ENCODE peak calls at places on chromosomes 13 and 19, in nine cellular contexts. One of them, this sample, is unnamed.
A peak's percentile ranks its signal among the peaks of the same experiment; 100 is the strongest.

GRCh38 chr13:37443538-37443937 is 155.0 kb downstream of the POSTN start:
- DNase-seq in natural killer cell treated with Interleukin-12 subunit alpha and Interleukin-12 subunit beta and Interleukin-15 and Interleukin-18, amount 100 ng/mL, for 72 hours: no peak
- DNase-seq in T-helper 1 cell: no peak
- DNase-seq in pons: no peak
- DNase-seq in NB4: no peak
- DNase-seq in left cardiac atrium: no peak
- DNase-seq in stimulated activated CD8-positive, alpha-beta memory T cell treated with anti-CD3 and anti-CD28 coated beads, Interleukin-15, amount 100 ng/mL, for 4 hours: no peak
- DNase-seq in stimulated activated CD4-positive, alpha-beta T cell treated with anti-CD3 and anti-CD28 coated beads, Interleukin-4, amount 100 ng/mL, for 1 hour: no peak
- DNase-seq in hippocampal formation: no peak
- DNase-seq in this sample: no peak

GRCh38 chr19:46291829-46292228 is 5.0 kb upstream of the HIF3A start:
- DNase-seq in natural killer cell treated with Interleukin-12 subunit alpha and Interleukin-12 subunit beta and Interleukin-15 and Interleukin-18, amount 100 ng/mL, for 72 hours: no peak
- DNase-seq in T-helper 1 cell: no peak
- DNase-seq in pons: no peak
- DNase-seq in NB4: no peak
- DNase-seq in left cardiac atrium: no peak
- DNase-seq in stimulated activated CD8-positive, alpha-beta memory T cell treated with anti-CD3 and anti-CD28 coated beads, Interleukin-15, amount 100 ng/mL, for 4 hours: no peak
- DNase-seq in stimulated activated CD4-positive, alpha-beta T cell treated with anti-CD3 and anti-CD28 coated beads, Interleukin-4, amount 100 ng/mL, for 1 hour: no peak
- DNase-seq in hippocampal formation: no peak
- DNase-seq in this sample: no peak

GRCh38 chr13:99442273-99442895 is 58.9 kb upstream of the TM9SF2 start:
- DNase-seq in natural killer cell treated with Interleukin-12 subunit alpha and Interleukin-12 subunit beta and Interleukin-15 and Interleukin-18, amount 100 ng/mL, for 72 hours: peak; percentile 78
- DNase-seq in T-helper 1 cell: peak; percentile 60
- DNase-seq in pons: peak; percentile 37
- DNase-seq in NB4: peak; percentile 69
- DNase-seq in left cardiac atrium: no peak
- DNase-seq in stimulated activated CD8-positive, alpha-beta memory T cell treated with anti-CD3 and anti-CD28 coated beads, Interleukin-15, amount 100 ng/mL, for 4 hours: peak; percentile 30
- DNase-seq in stimulated activated CD4-positive, alpha-beta T cell treated with anti-CD3 and anti-CD28 coated beads, Interleukin-4, amount 100 ng/mL, for 1 hour: no peak
- DNase-seq in hippocampal formation: peak; percentile 32
- DNase-seq in this sample: no peak

GRCh38 chr13:33251131-33251629 is 34.4 kb downstream of the STARD13 start:
- DNase-seq in natural killer cell treated with Interleukin-12 subunit alpha and Interleukin-12 subunit beta and Interleukin-15 and Interleukin-18, amount 100 ng/mL, for 72 hours: no peak
- DNase-seq in T-helper 1 cell: no peak
- DNase-seq in pons: peak; percentile 69
- DNase-seq in NB4: no peak
- DNase-seq in left cardiac atrium: peak; percentile 35
- DNase-seq in stimulated activated CD8-positive, alpha-beta memory T cell treated with anti-CD3 and anti-CD28 coated beads, Interleukin-15, amount 100 ng/mL, for 4 hours: no peak
- DNase-seq in stimulated activated CD4-positive, alpha-beta T cell treated with anti-CD3 and anti-CD28 coated beads, Interleukin-4, amount 100 ng/mL, for 1 hour: no peak
- DNase-seq in hippocampal formation: no peak
- DNase-seq in this sample: peak; percentile 3

GRCh38 chr19:12800873-12801465 is 631 bp downstream of the PRDX2 start:
- DNase-seq in natural killer cell treated with Interleukin-12 subunit alpha and Interleukin-12 subunit beta and Interleukin-15 and Interleukin-18, amount 100 ng/mL, for 72 hours: no peak
- DNase-seq in T-helper 1 cell: no peak
- DNase-seq in pons: no peak
- DNase-seq in NB4: peak; percentile 38
- DNase-seq in left cardiac atrium: peak; percentile 46
- DNase-seq in stimulated activated CD8-positive, alpha-beta memory T cell treated with anti-CD3 and anti-CD28 coated beads, Interleukin-15, amount 100 ng/mL, for 4 hours: no peak
- DNase-seq in stimulated activated CD4-positive, alpha-beta T cell treated with anti-CD3 and anti-CD28 coated beads, Interleukin-4, amount 100 ng/mL, for 1 hour: no peak
- DNase-seq in hippocampal formation: no peak
- DNase-seq in this sample: no peak

GRCh38 chr19:33771308-33772101 is 25.2 kb upstream of the KCTD15 start:
- DNase-seq in natural killer cell treated with Interleukin-12 subunit alpha and Interleukin-12 subunit beta and Interleukin-15 and Interleukin-18, amount 100 ng/mL, for 72 hours: no peak
- DNase-seq in T-helper 1 cell: peak; percentile 42
- DNase-seq in pons: peak; percentile 58
- DNase-seq in NB4: peak; percentile 65
- DNase-seq in left cardiac atrium: peak; percentile 76
- DNase-seq in stimulated activated CD8-positive, alpha-beta memory T cell treated with anti-CD3 and anti-CD28 coated beads, Interleukin-15, amount 100 ng/mL, for 4 hours: no peak
- DNase-seq in stimulated activated CD4-positive, alpha-beta T cell treated with anti-CD3 and anti-CD28 coated beads, Interleukin-4, amount 100 ng/mL, for 1 hour: peak; percentile 65
- DNase-seq in hippocampal formation: peak; percentile 10
- DNase-seq in this sample: peak; percentile 60

GRCh38 chr13:59673301-59673700 is 490.4 kb downstream of the DIAPH3 start:
- DNase-seq in natural killer cell treated with Interleukin-12 subunit alpha and Interleukin-12 subunit beta and Interleukin-15 and Interleukin-18, amount 100 ng/mL, for 72 hours: no peak
- DNase-seq in T-helper 1 cell: no peak
- DNase-seq in pons: no peak
- DNase-seq in NB4: no peak
- DNase-seq in left cardiac atrium: no peak
- DNase-seq in stimulated activated CD8-positive, alpha-beta memory T cell treated with anti-CD3 and anti-CD28 coated beads, Interleukin-15, amount 100 ng/mL, for 4 hours: no peak
- DNase-seq in stimulated activated CD4-positive, alpha-beta T cell treated with anti-CD3 and anti-CD28 coated beads, Interleukin-4, amount 100 ng/mL, for 1 hour: no peak
- DNase-seq in hippocampal formation: no peak
- DNase-seq in this sample: no peak

GRCh38 chr19:4559569-4559968 is at the start of gene SEMA6B:
- DNase-seq in natural killer cell treated with Interleukin-12 subunit alpha and Interleukin-12 subunit beta and Interleukin-15 and Interleukin-18, amount 100 ng/mL, for 72 hours: no peak
- DNase-seq in T-helper 1 cell: no peak
- DNase-seq in pons: peak; percentile 55
- DNase-seq in NB4: no peak
- DNase-seq in left cardiac atrium: peak; percentile 76
- DNase-seq in stimulated activated CD8-positive, alpha-beta memory T cell treated with anti-CD3 and anti-CD28 coated beads, Interleukin-15, amount 100 ng/mL, for 4 hours: no peak
- DNase-seq in stimulated activated CD4-positive, alpha-beta T cell treated with anti-CD3 and anti-CD28 coated beads, Interleukin-4, amount 100 ng/mL, for 1 hour: no peak
- DNase-seq in hippocampal formation: no peak
- DNase-seq in this sample: no peak

GRCh38 chr19:54903303-54903702 is 2.6 kb upstream of the NCR1 start:
- DNase-seq in natural killer cell treated with Interleukin-12 subunit alpha and Interleukin-12 subunit beta and Interleukin-15 and Interleukin-18, amount 100 ng/mL, for 72 hours: no peak
- DNase-seq in T-helper 1 cell: no peak
- DNase-seq in pons: no peak
- DNase-seq in NB4: no peak
- DNase-seq in left cardiac atrium: no peak
- DNase-seq in stimulated activated CD8-positive, alpha-beta memory T cell treated with anti-CD3 and anti-CD28 coated beads, Interleukin-15, amount 100 ng/mL, for 4 hours: no peak
- DNase-seq in stimulated activated CD4-positive, alpha-beta T cell treated with anti-CD3 and anti-CD28 coated beads, Interleukin-4, amount 100 ng/mL, for 1 hour: no peak
- DNase-seq in hippocampal formation: no peak
- DNase-seq in this sample: no peak

GRCh38 chr19:13103961-13104847 is 1.5 kb upstream of the LYL1 start:
- DNase-seq in natural killer cell treated with Interleukin-12 subunit alpha and Interleukin-12 subunit beta and Interleukin-15 and Interleukin-18, amount 100 ng/mL, for 72 hours: peak; percentile 81
- DNase-seq in T-helper 1 cell: peak; percentile 70
- DNase-seq in pons: no peak
- DNase-seq in NB4: peak; percentile 82
- DNase-seq in left cardiac atrium: peak; percentile 85
- DNase-seq in stimulated activated CD8-positive, alpha-beta memory T cell treated with anti-CD3 and anti-CD28 coated beads, Interleukin-15, amount 100 ng/mL, for 4 hours: no peak
- DNase-seq in stimulated activated CD4-positive, alpha-beta T cell treated with anti-CD3 and anti-CD28 coated beads, Interleukin-4, amount 100 ng/mL, for 1 hour: peak; percentile 74
- DNase-seq in hippocampal formation: no peak
- DNase-seq in this sample: no peak

GRCh38 chr19:40921005-40921897 is 39.2 kb upstream of the CYP2A7 start:
- DNase-seq in natural killer cell treated with Interleukin-12 subunit alpha and Interleukin-12 subunit beta and Interleukin-15 and Interleukin-18, amount 100 ng/mL, for 72 hours: no peak
- DNase-seq in T-helper 1 cell: no peak
- DNase-seq in pons: no peak
- DNase-seq in NB4: no peak
- DNase-seq in left cardiac atrium: no peak
- DNase-seq in stimulated activated CD8-positive, alpha-beta memory T cell treated with anti-CD3 and anti-CD28 coated beads, Interleukin-15, amount 100 ng/mL, for 4 hours: no peak
- DNase-seq in stimulated activated CD4-positive, alpha-beta T cell treated with anti-CD3 and anti-CD28 coated beads, Interleukin-4, amount 100 ng/mL, for 1 hour: no peak
- DNase-seq in hippocampal formation: no peak
- DNase-seq in this sample: peak; percentile 80

GRCh38 chr13:99018418-99019180 is 40.7 kb upstream of the DOCK9 start:
- DNase-seq in natural killer cell treated with Interleukin-12 subunit alpha and Interleukin-12 subunit beta and Interleukin-15 and Interleukin-18, amount 100 ng/mL, for 72 hours: no peak
- DNase-seq in T-helper 1 cell: no peak
- DNase-seq in pons: no peak
- DNase-seq in NB4: no peak
- DNase-seq in left cardiac atrium: no peak
- DNase-seq in stimulated activated CD8-positive, alpha-beta memory T cell treated with anti-CD3 and anti-CD28 coated beads, Interleukin-15, amount 100 ng/mL, for 4 hours: no peak
- DNase-seq in stimulated activated CD4-positive, alpha-beta T cell treated with anti-CD3 and anti-CD28 coated beads, Interleukin-4, amount 100 ng/mL, for 1 hour: no peak
- DNase-seq in hippocampal formation: no peak
- DNase-seq in this sample: no peak

GRCh38 chr13:54305377-54305776 is 1276.8 kb downstream of the OLFM4 start:
- DNase-seq in natural killer cell treated with Interleukin-12 subunit alpha and Interleukin-12 subunit beta and Interleukin-15 and Interleukin-18, amount 100 ng/mL, for 72 hours: no peak
- DNase-seq in T-helper 1 cell: no peak
- DNase-seq in pons: no peak
- DNase-seq in NB4: no peak
- DNase-seq in left cardiac atrium: no peak
- DNase-seq in stimulated activated CD8-positive, alpha-beta memory T cell treated with anti-CD3 and anti-CD28 coated beads, Interleukin-15, amount 100 ng/mL, for 4 hours: no peak
- DNase-seq in stimulated activated CD4-positive, alpha-beta T cell treated with anti-CD3 and anti-CD28 coated beads, Interleukin-4, amount 100 ng/mL, for 1 hour: no peak
- DNase-seq in hippocampal formation: no peak
- DNase-seq in this sample: no peak

GRCh38 chr13:45119469-45119989 is 781 bp upstream of the GTF2F2 start:
- DNase-seq in natural killer cell treated with Interleukin-12 subunit alpha and Interleukin-12 subunit beta and Interleukin-15 and Interleukin-18, amount 100 ng/mL, for 72 hours: no peak
- DNase-seq in T-helper 1 cell: peak; percentile 53
- DNase-seq in pons: peak; percentile 51
- DNase-seq in NB4: peak; percentile 61
- DNase-seq in left cardiac atrium: no peak
- DNase-seq in stimulated activated CD8-positive, alpha-beta memory T cell treated with anti-CD3 and anti-CD28 coated beads, Interleukin-15, amount 100 ng/mL, for 4 hours: peak; percentile 32
- DNase-seq in stimulated activated CD4-positive, alpha-beta T cell treated with anti-CD3 and anti-CD28 coated beads, Interleukin-4, amount 100 ng/mL, for 1 hour: peak; percentile 42
- DNase-seq in hippocampal formation: no peak
- DNase-seq in this sample: no peak

GRCh38 chr13:113454936-113455335 is 1.6 kb upstream of the ADPRHL1 start:
- DNase-seq in natural killer cell treated with Interleukin-12 subunit alpha and Interleukin-12 subunit beta and Interleukin-15 and Interleukin-18, amount 100 ng/mL, for 72 hours: no peak
- DNase-seq in T-helper 1 cell: no peak
- DNase-seq in pons: no peak
- DNase-seq in NB4: no peak
- DNase-seq in left cardiac atrium: no peak
- DNase-seq in stimulated activated CD8-positive, alpha-beta memory T cell treated with anti-CD3 and anti-CD28 coated beads, Interleukin-15, amount 100 ng/mL, for 4 hours: no peak
- DNase-seq in stimulated activated CD4-positive, alpha-beta T cell treated with anti-CD3 and anti-CD28 coated beads, Interleukin-4, amount 100 ng/mL, for 1 hour: no peak
- DNase-seq in hippocampal formation: no peak
- DNase-seq in this sample: no peak

GRCh38 chr19:16888629-16889371 is at the start of gene F2RL3:
- DNase-seq in natural killer cell treated with Interleukin-12 subunit alpha and Interleukin-12 subunit beta and Interleukin-15 and Interleukin-18, amount 100 ng/mL, for 72 hours: peak; percentile 80
- DNase-seq in T-helper 1 cell: peak; percentile 32
- DNase-seq in pons: no peak
- DNase-seq in NB4: peak; percentile 96
- DNase-seq in left cardiac atrium: peak; percentile 72
- DNase-seq in stimulated activated CD8-positive, alpha-beta memory T cell treated with anti-CD3 and anti-CD28 coated beads, Interleukin-15, amount 100 ng/mL, for 4 hours: no peak
- DNase-seq in stimulated activated CD4-positive, alpha-beta T cell treated with anti-CD3 and anti-CD28 coated beads, Interleukin-4, amount 100 ng/mL, for 1 hour: no peak
- DNase-seq in hippocampal formation: no peak
- DNase-seq in this sample: peak; percentile 48

GRCh38 chr19:34490141-34490766 is 8.7 kb downstream of the WTIP start:
- DNase-seq in natural killer cell treated with Interleukin-12 subunit alpha and Interleukin-12 subunit beta and Interleukin-15 and Interleukin-18, amount 100 ng/mL, for 72 hours: no peak
- DNase-seq in T-helper 1 cell: no peak
- DNase-seq in pons: no peak
- DNase-seq in NB4: no peak
- DNase-seq in left cardiac atrium: no peak
- DNase-seq in stimulated activated CD8-positive, alpha-beta memory T cell treated with anti-CD3 and anti-CD28 coated beads, Interleukin-15, amount 100 ng/mL, for 4 hours: no peak
- DNase-seq in stimulated activated CD4-positive, alpha-beta T cell treated with anti-CD3 and anti-CD28 coated beads, Interleukin-4, amount 100 ng/mL, for 1 hour: no peak
- DNase-seq in hippocampal formation: no peak
- DNase-seq in this sample: no peak

GRCh38 chr19:49132974-49133609 is 13.7 kb downstream of the PPFIA3 start:
- DNase-seq in natural killer cell treated with Interleukin-12 subunit alpha and Interleukin-12 subunit beta and Interleukin-15 and Interleukin-18, amount 100 ng/mL, for 72 hours: no peak
- DNase-seq in T-helper 1 cell: peak; percentile 31
- DNase-seq in pons: no peak
- DNase-seq in NB4: no peak
- DNase-seq in left cardiac atrium: peak; percentile 76
- DNase-seq in stimulated activated CD8-positive, alpha-beta memory T cell treated with anti-CD3 and anti-CD28 coated beads, Interleukin-15, amount 100 ng/mL, for 4 hours: no peak
- DNase-seq in stimulated activated CD4-positive, alpha-beta T cell treated with anti-CD3 and anti-CD28 coated beads, Interleukin-4, amount 100 ng/mL, for 1 hour: peak; percentile 39
- DNase-seq in hippocampal formation: no peak
- DNase-seq in this sample: no peak

GRCh38 chr19:31725051-31725450 is 375.8 kb upstream of the TSHZ3 start:
- DNase-seq in natural killer cell treated with Interleukin-12 subunit alpha and Interleukin-12 subunit beta and Interleukin-15 and Interleukin-18, amount 100 ng/mL, for 72 hours: no peak
- DNase-seq in T-helper 1 cell: no peak
- DNase-seq in pons: no peak
- DNase-seq in NB4: no peak
- DNase-seq in left cardiac atrium: no peak
- DNase-seq in stimulated activated CD8-positive, alpha-beta memory T cell treated with anti-CD3 and anti-CD28 coated beads, Interleukin-15, amount 100 ng/mL, for 4 hours: no peak
- DNase-seq in stimulated activated CD4-positive, alpha-beta T cell treated with anti-CD3 and anti-CD28 coated beads, Interleukin-4, amount 100 ng/mL, for 1 hour: no peak
- DNase-seq in hippocampal formation: no peak
- DNase-seq in this sample: no peak

GRCh38 chr13:101681834-101682233 is 229.4 kb downstream of the ITGBL1 start:
- DNase-seq in natural killer cell treated with Interleukin-12 subunit alpha and Interleukin-12 subunit beta and Interleukin-15 and Interleukin-18, amount 100 ng/mL, for 72 hours: no peak
- DNase-seq in T-helper 1 cell: no peak
- DNase-seq in pons: no peak
- DNase-seq in NB4: no peak
- DNase-seq in left cardiac atrium: no peak
- DNase-seq in stimulated activated CD8-positive, alpha-beta memory T cell treated with anti-CD3 and anti-CD28 coated beads, Interleukin-15, amount 100 ng/mL, for 4 hours: no peak
- DNase-seq in stimulated activated CD4-positive, alpha-beta T cell treated with anti-CD3 and anti-CD28 coated beads, Interleukin-4, amount 100 ng/mL, for 1 hour: no peak
- DNase-seq in hippocampal formation: no peak
- DNase-seq in this sample: no peak

GRCh38 chr19:40741527-40742390 is 8.5 kb downstream of the ACTMAP start:
- DNase-seq in natural killer cell treated with Interleukin-12 subunit alpha and Interleukin-12 subunit beta and Interleukin-15 and Interleukin-18, amount 100 ng/mL, for 72 hours: no peak
- DNase-seq in T-helper 1 cell: no peak
- DNase-seq in pons: no peak
- DNase-seq in NB4: peak; percentile 48
- DNase-seq in left cardiac atrium: no peak
- DNase-seq in stimulated activated CD8-positive, alpha-beta memory T cell treated with anti-CD3 and anti-CD28 coated beads, Interleukin-15, amount 100 ng/mL, for 4 hours: no peak
- DNase-seq in stimulated activated CD4-positive, alpha-beta T cell treated with anti-CD3 and anti-CD28 coated beads, Interleukin-4, amount 100 ng/mL, for 1 hour: no peak
- DNase-seq in hippocampal formation: no peak
- DNase-seq in this sample: no peak

GRCh38 chr13:94608586-94608985 is 6.9 kb downstream of the GPR180 start:
- DNase-seq in natural killer cell treated with Interleukin-12 subunit alpha and Interleukin-12 subunit beta and Interleukin-15 and Interleukin-18, amount 100 ng/mL, for 72 hours: no peak
- DNase-seq in T-helper 1 cell: no peak
- DNase-seq in pons: peak; percentile 46
- DNase-seq in NB4: no peak
- DNase-seq in left cardiac atrium: no peak
- DNase-seq in stimulated activated CD8-positive, alpha-beta memory T cell treated with anti-CD3 and anti-CD28 coated beads, Interleukin-15, amount 100 ng/mL, for 4 hours: no peak
- DNase-seq in stimulated activated CD4-positive, alpha-beta T cell treated with anti-CD3 and anti-CD28 coated beads, Interleukin-4, amount 100 ng/mL, for 1 hour: no peak
- DNase-seq in hippocampal formation: peak; percentile 57
- DNase-seq in this sample: no peak

GRCh38 chr13:48998893-48999292 is 23.2 kb downstream of the FNDC3A start:
- DNase-seq in natural killer cell treated with Interleukin-12 subunit alpha and Interleukin-12 subunit beta and Interleukin-15 and Interleukin-18, amount 100 ng/mL, for 72 hours: no peak
- DNase-seq in T-helper 1 cell: no peak
- DNase-seq in pons: no peak
- DNase-seq in NB4: no peak
- DNase-seq in left cardiac atrium: no peak
- DNase-seq in stimulated activated CD8-positive, alpha-beta memory T cell treated with anti-CD3 and anti-CD28 coated beads, Interleukin-15, amount 100 ng/mL, for 4 hours: no peak
- DNase-seq in stimulated activated CD4-positive, alpha-beta T cell treated with anti-CD3 and anti-CD28 coated beads, Interleukin-4, amount 100 ng/mL, for 1 hour: no peak
- DNase-seq in hippocampal formation: no peak
- DNase-seq in this sample: no peak

GRCh38 chr13:99982021-99982740 is 597 bp downstream of the ZIC2 start:
- DNase-seq in natural killer cell treated with Interleukin-12 subunit alpha and Interleukin-12 subunit beta and Interleukin-15 and Interleukin-18, amount 100 ng/mL, for 72 hours: no peak
- DNase-seq in T-helper 1 cell: peak; percentile 33
- DNase-seq in pons: no peak
- DNase-seq in NB4: peak; percentile 71
- DNase-seq in left cardiac atrium: no peak
- DNase-seq in stimulated activated CD8-positive, alpha-beta memory T cell treated with anti-CD3 and anti-CD28 coated beads, Interleukin-15, amount 100 ng/mL, for 4 hours: no peak
- DNase-seq in stimulated activated CD4-positive, alpha-beta T cell treated with anti-CD3 and anti-CD28 coated beads, Interleukin-4, amount 100 ng/mL, for 1 hour: no peak
- DNase-seq in hippocampal formation: no peak
- DNase-seq in this sample: no peak

GRCh38 chr19:46764817-46765291 is 18.6 kb upstream of the STRN4 start:
- DNase-seq in natural killer cell treated with Interleukin-12 subunit alpha and Interleukin-12 subunit beta and Interleukin-15 and Interleukin-18, amount 100 ng/mL, for 72 hours: no peak
- DNase-seq in T-helper 1 cell: no peak
- DNase-seq in pons: no peak
- DNase-seq in NB4: peak; percentile 84
- DNase-seq in left cardiac atrium: no peak
- DNase-seq in stimulated activated CD8-positive, alpha-beta memory T cell treated with anti-CD3 and anti-CD28 coated beads, Interleukin-15, amount 100 ng/mL, for 4 hours: no peak
- DNase-seq in stimulated activated CD4-positive, alpha-beta T cell treated with anti-CD3 and anti-CD28 coated beads, Interleukin-4, amount 100 ng/mL, for 1 hour: no peak
- DNase-seq in hippocampal formation: no peak
- DNase-seq in this sample: peak; percentile 37

GRCh38 chr13:51829236-51829899 is 15.6 kb downstream of the TMEM272 start:
- DNase-seq in natural killer cell treated with Interleukin-12 subunit alpha and Interleukin-12 subunit beta and Interleukin-15 and Interleukin-18, amount 100 ng/mL, for 72 hours: no peak
- DNase-seq in T-helper 1 cell: no peak
- DNase-seq in pons: no peak
- DNase-seq in NB4: no peak
- DNase-seq in left cardiac atrium: no peak
- DNase-seq in stimulated activated CD8-positive, alpha-beta memory T cell treated with anti-CD3 and anti-CD28 coated beads, Interleukin-15, amount 100 ng/mL, for 4 hours: no peak
- DNase-seq in stimulated activated CD4-positive, alpha-beta T cell treated with anti-CD3 and anti-CD28 coated beads, Interleukin-4, amount 100 ng/mL, for 1 hour: no peak
- DNase-seq in hippocampal formation: no peak
- DNase-seq in this sample: no peak

GRCh38 chr19:48455908-48456562 is 661 bp downstream of the KCNJ14 start:
- DNase-seq in natural killer cell treated with Interleukin-12 subunit alpha and Interleukin-12 subunit beta and Interleukin-15 and Interleukin-18, amount 100 ng/mL, for 72 hours: no peak
- DNase-seq in T-helper 1 cell: no peak
- DNase-seq in pons: no peak
- DNase-seq in NB4: peak; percentile 38
- DNase-seq in left cardiac atrium: no peak
- DNase-seq in stimulated activated CD8-positive, alpha-beta memory T cell treated with anti-CD3 and anti-CD28 coated beads, Interleukin-15, amount 100 ng/mL, for 4 hours: no peak
- DNase-seq in stimulated activated CD4-positive, alpha-beta T cell treated with anti-CD3 and anti-CD28 coated beads, Interleukin-4, amount 100 ng/mL, for 1 hour: no peak
- DNase-seq in hippocampal formation: no peak
- DNase-seq in this sample: no peak

GRCh38 chr19:6066661-6067646 is 43.3 kb downstream of the RFX2 start:
- DNase-seq in natural killer cell treated with Interleukin-12 subunit alpha and Interleukin-12 subunit beta and Interleukin-15 and Interleukin-18, amount 100 ng/mL, for 72 hours: no peak
- DNase-seq in T-helper 1 cell: no peak
- DNase-seq in pons: peak; percentile 63
- DNase-seq in NB4: peak; percentile 91
- DNase-seq in left cardiac atrium: peak; percentile 99
- DNase-seq in stimulated activated CD8-positive, alpha-beta memory T cell treated with anti-CD3 and anti-CD28 coated beads, Interleukin-15, amount 100 ng/mL, for 4 hours: no peak
- DNase-seq in stimulated activated CD4-positive, alpha-beta T cell treated with anti-CD3 and anti-CD28 coated beads, Interleukin-4, amount 100 ng/mL, for 1 hour: no peak
- DNase-seq in hippocampal formation: peak; percentile 79
- DNase-seq in this sample: peak; percentile 99

GRCh38 chr19:18160441-18160791 is 7.5 kb downstream of the PIK3R2 start:
- DNase-seq in natural killer cell treated with Interleukin-12 subunit alpha and Interleukin-12 subunit beta and Interleukin-15 and Interleukin-18, amount 100 ng/mL, for 72 hours: no peak
- DNase-seq in T-helper 1 cell: no peak
- DNase-seq in pons: no peak
- DNase-seq in NB4: no peak
- DNase-seq in left cardiac atrium: no peak
- DNase-seq in stimulated activated CD8-positive, alpha-beta memory T cell treated with anti-CD3 and anti-CD28 coated beads, Interleukin-15, amount 100 ng/mL, for 4 hours: no peak
- DNase-seq in stimulated activated CD4-positive, alpha-beta T cell treated with anti-CD3 and anti-CD28 coated beads, Interleukin-4, amount 100 ng/mL, for 1 hour: no peak
- DNase-seq in hippocampal formation: no peak
- DNase-seq in this sample: no peak

GRCh38 chr19:1035998-1036621 is 3.8 kb upstream of the ABCA7 start:
- DNase-seq in natural killer cell treated with Interleukin-12 subunit alpha and Interleukin-12 subunit beta and Interleukin-15 and Interleukin-18, amount 100 ng/mL, for 72 hours: no peak
- DNase-seq in T-helper 1 cell: no peak
- DNase-seq in pons: no peak
- DNase-seq in NB4: peak; percentile 23
- DNase-seq in left cardiac atrium: peak; percentile 22
- DNase-seq in stimulated activated CD8-positive, alpha-beta memory T cell treated with anti-CD3 and anti-CD28 coated beads, Interleukin-15, amount 100 ng/mL, for 4 hours: no peak
- DNase-seq in stimulated activated CD4-positive, alpha-beta T cell treated with anti-CD3 and anti-CD28 coated beads, Interleukin-4, amount 100 ng/mL, for 1 hour: no peak
- DNase-seq in hippocampal formation: no peak
- DNase-seq in this sample: no peak

GRCh38 chr13:113814435-113814821 is 49.4 kb downstream of the GAS6 start:
- DNase-seq in natural killer cell treated with Interleukin-12 subunit alpha and Interleukin-12 subunit beta and Interleukin-15 and Interleukin-18, amount 100 ng/mL, for 72 hours: no peak
- DNase-seq in T-helper 1 cell: no peak
- DNase-seq in pons: no peak
- DNase-seq in NB4: no peak
- DNase-seq in left cardiac atrium: no peak
- DNase-seq in stimulated activated CD8-positive, alpha-beta memory T cell treated with anti-CD3 and anti-CD28 coated beads, Interleukin-15, amount 100 ng/mL, for 4 hours: no peak
- DNase-seq in stimulated activated CD4-positive, alpha-beta T cell treated with anti-CD3 and anti-CD28 coated beads, Interleukin-4, amount 100 ng/mL, for 1 hour: no peak
- DNase-seq in hippocampal formation: no peak
- DNase-seq in this sample: no peak

This sample was measured in NCI-H2029.